ENCODE peak calls at places on chromosomes 7 and 10, in nine cellular contexts. One of them, this sample, is unnamed.

GRCh38 chr10:5493698-5494097 is 5.7 kb downstream of the CALML5 start:
- DNase-seq in lower leg skin: no peak
- DNase-seq in A549: no peak
- DNase-seq in ovary: no peak
- DNase-seq in vagina: no peak
- DNase-seq in brain microvascular endothelial cell: no peak
- DNase-seq in heart left ventricle: no peak
- DNase-seq in tibial artery: peak
- DNase-seq in heart right ventricle: no peak
- DNase-seq in this sample: no peak

GRCh38 chr7:83824214-83824613 is 175.3 kb upstream of the SEMA3E start:
- DNase-seq in ovary: no peak
- DNase-seq in vagina: no peak
- DNase-seq in heart left ventricle: no peak
- DNase-seq in tibial artery: no peak
- DNase-seq in A549: no peak
- DNase-seq in heart right ventricle: no peak
- DNase-seq in lower leg skin: no peak
- DNase-seq in brain microvascular endothelial cell: no peak
- DNase-seq in this sample: no peak

GRCh38 chr7:24504871-24505270 is 68.4 kb upstream of the PALS2 start:
- DNase-seq in A549: no peak
- DNase-seq in vagina: no peak
- DNase-seq in brain microvascular endothelial cell: no peak
- DNase-seq in ovary: no peak
- DNase-seq in heart left ventricle: no peak
- DNase-seq in tibial artery: no peak
- DNase-seq in lower leg skin: no peak
- DNase-seq in heart right ventricle: no peak
- DNase-seq in this sample: no peak

GRCh38 chr10:129728246-129728820 is 235.7 kb downstream of the EBF3 start:
- DNase-seq in heart left ventricle: no peak
- DNase-seq in A549: no peak
- DNase-seq in vagina: peak
- DNase-seq in heart right ventricle: no peak
- DNase-seq in lower leg skin: no peak
- DNase-seq in tibial artery: peak
- DNase-seq in brain microvascular endothelial cell: no peak
- DNase-seq in ovary: no peak
- DNase-seq in this sample: no peak

GRCh38 chr10:127896590-127896989 is 3.8 kb upstream of the CLRN3 start:
- DNase-seq in vagina: no peak
- DNase-seq in heart left ventricle: no peak
- DNase-seq in heart right ventricle: no peak
- DNase-seq in lower leg skin: no peak
- DNase-seq in tibial artery: no peak
- DNase-seq in brain microvascular endothelial cell: no peak
- DNase-seq in A549: no peak
- DNase-seq in ovary: no peak
- DNase-seq in this sample: no peak

GRCh38 chr7:133530682-133531081 is 277.8 kb downstream of the EXOC4 start:
- DNase-seq in A549: no peak
- DNase-seq in heart right ventricle: peak
- DNase-seq in vagina: no peak
- DNase-seq in ovary: no peak
- DNase-seq in brain microvascular endothelial cell: peak
- DNase-seq in tibial artery: no peak
- DNase-seq in lower leg skin: no peak
- DNase-seq in heart left ventricle: no peak
- DNase-seq in this sample: peak

GRCh38 chr10:132906836-132907235 is 35.5 kb downstream of the CFAP46 start:
- DNase-seq in ovary: no peak
- DNase-seq in brain microvascular endothelial cell: no peak
- DNase-seq in A549: no peak
- DNase-seq in heart right ventricle: no peak
- DNase-seq in vagina: no peak
- DNase-seq in lower leg skin: no peak
- DNase-seq in tibial artery: no peak
- DNase-seq in heart left ventricle: peak
- DNase-seq in this sample: no peak

GRCh38 chr10:90930070-90930837 is 9.4 kb upstream of the ANKRD1 start:
- DNase-seq in lower leg skin: no peak
- DNase-seq in ovary: peak
- DNase-seq in brain microvascular endothelial cell: peak
- DNase-seq in heart right ventricle: no peak
- DNase-seq in vagina: no peak
- DNase-seq in heart left ventricle: peak
- DNase-seq in tibial artery: no peak
- DNase-seq in A549: peak
- DNase-seq in this sample: peak

GRCh38 chr10:26437637-26438461 is at the start of gene APBB1IP:
- DNase-seq in heart left ventricle: peak
- DNase-seq in A549: no peak
- DNase-seq in brain microvascular endothelial cell: no peak
- DNase-seq in tibial artery: peak
- DNase-seq in ovary: no peak
- DNase-seq in heart right ventricle: peak
- DNase-seq in vagina: no peak
- DNase-seq in lower leg skin: peak
- DNase-seq in this sample: no peak

GRCh38 chr7:47734287-47734948 is 152.5 kb upstream of the TNS3 start:
- DNase-seq in lower leg skin: no peak
- DNase-seq in heart right ventricle: no peak
- DNase-seq in tibial artery: no peak
- DNase-seq in vagina: no peak
- DNase-seq in ovary: no peak
- DNase-seq in heart left ventricle: no peak
- DNase-seq in A549: no peak
- DNase-seq in brain microvascular endothelial cell: no peak
- DNase-seq in this sample: no peak

GRCh38 chr7:76515999-76516443 is 5.7 kb downstream of the UPK3B start:
- DNase-seq in heart left ventricle: no peak
- DNase-seq in tibial artery: no peak
- DNase-seq in A549: no peak
- DNase-seq in heart right ventricle: no peak
- DNase-seq in brain microvascular endothelial cell: peak
- DNase-seq in lower leg skin: peak
- DNase-seq in vagina: no peak
- DNase-seq in ovary: no peak
- DNase-seq in this sample: peak

GRCh38 chr10:113854757-113855626 is 531 bp downstream of the NHLRC2 start:
- DNase-seq in lower leg skin: peak
- DNase-seq in vagina: no peak
- DNase-seq in ovary: peak
- DNase-seq in brain microvascular endothelial cell: peak
- DNase-seq in tibial artery: peak
- DNase-seq in heart left ventricle: peak
- DNase-seq in heart right ventricle: peak
- DNase-seq in A549: peak
- DNase-seq in this sample: no peak

GRCh38 chr7:3240826-3241430 is 60.1 kb upstream of the SDK1 start:
- DNase-seq in lower leg skin: no peak
- DNase-seq in A549: no peak
- DNase-seq in tibial artery: no peak
- DNase-seq in heart left ventricle: no peak
- DNase-seq in brain microvascular endothelial cell: no peak
- DNase-seq in heart right ventricle: no peak
- DNase-seq in vagina: peak
- DNase-seq in ovary: no peak
- DNase-seq in this sample: no peak

GRCh38 chr10:103737735-103738367 is 117.5 kb downstream of the SH3PXD2A start:
- DNase-seq in brain microvascular endothelial cell: no peak
- DNase-seq in tibial artery: no peak
- DNase-seq in heart left ventricle: no peak
- DNase-seq in vagina: no peak
- DNase-seq in ovary: no peak
- DNase-seq in lower leg skin: no peak
- DNase-seq in A549: no peak
- DNase-seq in heart right ventricle: no peak
- DNase-seq in this sample: no peak

GRCh38 chr10:103736763-103737162 is 118.6 kb downstream of the SH3PXD2A start:
- DNase-seq in ovary: no peak
- DNase-seq in tibial artery: no peak
- DNase-seq in A549: peak
- DNase-seq in vagina: no peak
- DNase-seq in heart left ventricle: no peak
- DNase-seq in heart right ventricle: no peak
- DNase-seq in lower leg skin: no peak
- DNase-seq in brain microvascular endothelial cell: peak
- DNase-seq in this sample: no peak

GRCh38 chr10:103740683-103741082 is 114.7 kb downstream of the SH3PXD2A start:
- DNase-seq in ovary: peak
- DNase-seq in brain microvascular endothelial cell: no peak
- DNase-seq in lower leg skin: no peak
- DNase-seq in tibial artery: no peak
- DNase-seq in vagina: no peak
- DNase-seq in heart right ventricle: no peak
- DNase-seq in A549: no peak
- DNase-seq in heart left ventricle: no peak
- DNase-seq in this sample: no peak

GRCh38 chr10:103736044-103736443 is 119.3 kb downstream of the SH3PXD2A start:
- DNase-seq in heart left ventricle: no peak
- DNase-seq in brain microvascular endothelial cell: no peak
- DNase-seq in heart right ventricle: no peak
- DNase-seq in tibial artery: no peak
- DNase-seq in A549: no peak
- DNase-seq in lower leg skin: no peak
- DNase-seq in vagina: no peak
- DNase-seq in ovary: no peak
- DNase-seq in this sample: no peak

GRCh38 chr10:103739039-103739764 is 116.2 kb downstream of the SH3PXD2A start:
- DNase-seq in A549: no peak
- DNase-seq in lower leg skin: no peak
- DNase-seq in ovary: peak
- DNase-seq in tibial artery: peak
- DNase-seq in brain microvascular endothelial cell: peak
- DNase-seq in vagina: no peak
- DNase-seq in heart left ventricle: no peak
- DNase-seq in heart right ventricle: peak
- DNase-seq in this sample: peak
- H3K4me3 ChIP-seq in A549: no peak
- H3K4me3 ChIP-seq in lower leg skin: no peak
- H3K4me3 ChIP-seq in ovary: no peak
- H3K4me3 ChIP-seq in tibial artery: peak
- H3K4me3 ChIP-seq in brain microvascular endothelial cell: no peak
- H3K4me3 ChIP-seq in vagina: no peak
- H3K4me3 ChIP-seq in heart left ventricle: peak
- H3K4me3 ChIP-seq in heart right ventricle: no peak
- H3K4me3 ChIP-seq in this sample: peak

GRCh38 chr10:8049151-8049873 is 5.2 kb upstream of the GATA3 start:
- DNase-seq in tibial artery: peak
- DNase-seq in ovary: no peak
- DNase-seq in A549: peak
- DNase-seq in vagina: no peak
- DNase-seq in brain microvascular endothelial cell: no peak
- DNase-seq in heart right ventricle: no peak
- DNase-seq in lower leg skin: peak
- DNase-seq in heart left ventricle: no peak
- DNase-seq in this sample: no peak
- H3K4me3 ChIP-seq in tibial artery: peak
- H3K4me3 ChIP-seq in ovary: no peak
- H3K4me3 ChIP-seq in A549: peak
- H3K4me3 ChIP-seq in vagina: peak
- H3K4me3 ChIP-seq in brain microvascular endothelial cell: no peak
- H3K4me3 ChIP-seq in heart right ventricle: peak
- H3K4me3 ChIP-seq in lower leg skin: peak
- H3K4me3 ChIP-seq in heart left ventricle: peak
- H3K4me3 ChIP-seq in this sample: no peak

DNA sequence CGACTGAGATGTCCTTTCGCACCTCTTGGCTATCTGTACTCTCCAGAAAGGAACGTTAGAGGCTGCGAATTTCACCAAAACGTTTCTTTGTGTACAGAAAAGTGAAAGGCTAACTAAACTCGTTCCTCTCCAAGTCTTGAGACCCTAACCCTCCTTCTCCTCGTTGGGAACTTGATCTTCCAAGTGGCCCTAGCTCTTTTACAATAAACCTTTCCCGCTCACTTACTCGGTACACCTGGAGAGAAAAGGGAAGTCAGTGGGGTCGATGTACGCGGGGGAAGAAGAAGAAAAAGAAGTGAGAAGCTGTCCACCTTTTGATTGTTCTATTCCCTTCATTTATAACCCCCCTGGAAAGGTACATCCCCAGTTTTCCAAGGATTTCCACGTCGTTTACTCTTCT is 164.9 kb upstream of the PPP1R3A start:
- DNase-seq in brain microvascular endothelial cell: no peak
- DNase-seq in ovary: no peak
- DNase-seq in lower leg skin: no peak
- DNase-seq in heart left ventricle: no peak
- DNase-seq in vagina: no peak
- DNase-seq in tibial artery: no peak
- DNase-seq in heart right ventricle: no peak
- DNase-seq in A549: peak
- DNase-seq in this sample: no peak
- H3K4me3 ChIP-seq in brain microvascular endothelial cell: peak
- H3K4me3 ChIP-seq in ovary: peak
- H3K4me3 ChIP-seq in lower leg skin: no peak
- H3K4me3 ChIP-seq in heart left ventricle: peak
- H3K4me3 ChIP-seq in vagina: peak
- H3K4me3 ChIP-seq in tibial artery: peak
- H3K4me3 ChIP-seq in heart right ventricle: peak
- H3K4me3 ChIP-seq in A549: no peak
- H3K4me3 ChIP-seq in this sample: no peak

DNA sequence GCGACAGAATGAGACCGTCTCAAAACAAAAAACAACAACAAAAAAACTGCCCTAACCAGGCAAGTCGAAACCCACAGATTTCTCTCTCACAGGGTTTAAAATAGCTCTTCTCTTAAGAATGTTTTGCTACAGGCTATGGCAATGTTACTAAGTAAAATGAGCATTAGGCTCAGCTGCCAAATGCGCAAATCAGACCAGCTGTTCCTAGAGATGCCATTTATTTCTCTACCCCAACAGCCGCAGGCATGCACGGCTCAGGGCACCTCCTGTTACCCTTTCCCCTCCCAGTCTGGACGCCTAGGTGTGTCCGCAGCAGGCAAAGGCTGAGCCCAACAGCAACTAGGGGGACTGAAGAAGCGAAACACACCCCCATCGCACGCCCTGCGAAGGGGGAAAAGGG is 168.3 kb upstream of the MBL2 start:
- DNase-seq in A549: no peak
- DNase-seq in ovary: no peak
- DNase-seq in vagina: no peak
- DNase-seq in lower leg skin: no peak
- DNase-seq in tibial artery: peak
- DNase-seq in brain microvascular endothelial cell: no peak
- DNase-seq in heart right ventricle: no peak
- DNase-seq in heart left ventricle: no peak
- DNase-seq in this sample: no peak
- H3K4me3 ChIP-seq in A549: no peak
- H3K4me3 ChIP-seq in ovary: no peak
- H3K4me3 ChIP-seq in vagina: no peak
- H3K4me3 ChIP-seq in lower leg skin: no peak
- H3K4me3 ChIP-seq in tibial artery: no peak
- H3K4me3 ChIP-seq in brain microvascular endothelial cell: no peak
- H3K4me3 ChIP-seq in heart right ventricle: no peak
- H3K4me3 ChIP-seq in heart left ventricle: no peak
- H3K4me3 ChIP-seq in this sample: no peak